ENCODE peak calls at places on chromosomes 7 and 10, in six cellular contexts. One of them, this sample, is unnamed.
A peak's percentile ranks its signal among the peaks of the same experiment; 100 is the strongest.

GRCh38 chr7:113629244-113629643 is 289.6 kb downstream of the PPP1R3A start:
- DNase-seq in IMR-90: peak; percentile 60
- DNase-seq in mesendoderm: no peak
- DNase-seq in astrocyte: no peak
- DNase-seq in GM23248: peak; percentile 14
- DNase-seq in fibroblast of lung: peak; percentile 1
- DNase-seq in this sample: peak; percentile 79

GRCh38 chr7:107076781-107077698 is 32.5 kb downstream of the PRKAR2B start:
- DNase-seq in GM23248: no peak
- DNase-seq in mesendoderm: no peak
- DNase-seq in fibroblast of lung: peak; percentile 25
- DNase-seq in IMR-90: no peak
- DNase-seq in astrocyte: peak; percentile 7
- DNase-seq in this sample: no peak

GRCh38 chr10:112435013-112435619 is 11.6 kb downstream of the ZDHHC6 start:
- DNase-seq in GM23248: peak; percentile 68
- DNase-seq in fibroblast of lung: peak; percentile 31
- DNase-seq in mesendoderm: peak; percentile 24
- DNase-seq in IMR-90: peak; percentile 60
- DNase-seq in astrocyte: peak; percentile 15
- DNase-seq in this sample: peak; percentile 3

GRCh38 chr7:111987115-111987826 is 218.9 kb downstream of the DOCK4 start:
- DNase-seq in GM23248: peak; percentile 70
- DNase-seq in IMR-90: peak; percentile 71
- DNase-seq in fibroblast of lung: peak; percentile 65
- DNase-seq in mesendoderm: peak; percentile 47
- DNase-seq in astrocyte: peak; percentile 59
- DNase-seq in this sample: peak; percentile 62

GRCh38 chr7:115133248-115133647 is 211.4 kb downstream of the MDFIC start:
- DNase-seq in GM23248: no peak
- DNase-seq in fibroblast of lung: no peak
- DNase-seq in mesendoderm: no peak
- DNase-seq in astrocyte: no peak
- DNase-seq in IMR-90: no peak
- DNase-seq in this sample: no peak

GRCh38 chr10:14604181-14605142 is 170.2 kb downstream of the FAM107B start:
- DNase-seq in astrocyte: peak; percentile 36
- DNase-seq in IMR-90: peak; percentile 70
- DNase-seq in mesendoderm: peak; percentile 62
- DNase-seq in fibroblast of lung: peak; percentile 67
- DNase-seq in GM23248: peak; percentile 90
- DNase-seq in this sample: peak; percentile 52

GRCh38 chr7:77427996-77428603 is 12.0 kb upstream of the GSAP start:
- DNase-seq in IMR-90: peak; percentile 78
- DNase-seq in GM23248: peak; percentile 62
- DNase-seq in astrocyte: peak; percentile 76
- DNase-seq in mesendoderm: peak; percentile 64
- DNase-seq in fibroblast of lung: peak; percentile 85
- DNase-seq in this sample: peak; percentile 63

GRCh38 chr7:155534691-155535090 is 11.7 kb downstream of the CNPY1 start:
- DNase-seq in astrocyte: no peak
- DNase-seq in fibroblast of lung: no peak
- DNase-seq in mesendoderm: no peak
- DNase-seq in GM23248: no peak
- DNase-seq in IMR-90: no peak
- DNase-seq in this sample: no peak

GRCh38 chr7:142438235-142438922 is 180.5 kb upstream of the PRSS58 start:
- DNase-seq in GM23248: peak; percentile 70
- DNase-seq in IMR-90: peak; percentile 64
- DNase-seq in astrocyte: peak; percentile 14
- DNase-seq in fibroblast of lung: peak; percentile 40
- DNase-seq in mesendoderm: peak; percentile 87
- DNase-seq in this sample: peak; percentile 37

GRCh38 chr7:129686063-129686462 is 74.5 kb downstream of the NRF1 start:
- DNase-seq in IMR-90: no peak
- DNase-seq in astrocyte: no peak
- DNase-seq in GM23248: no peak
- DNase-seq in mesendoderm: no peak
- DNase-seq in fibroblast of lung: no peak
- DNase-seq in this sample: no peak

GRCh38 chr7:19665399-19666008 is 43.3 kb downstream of the POLR1F start:
- DNase-seq in astrocyte: peak; percentile 13
- DNase-seq in mesendoderm: peak; percentile 34
- DNase-seq in IMR-90: peak; percentile 50
- DNase-seq in GM23248: peak; percentile 58
- DNase-seq in fibroblast of lung: peak; percentile 27
- DNase-seq in this sample: peak; percentile 11

GRCh38 chr10:22927661-22928403 is at the start of gene ARMC3:
- DNase-seq in IMR-90: no peak
- DNase-seq in fibroblast of lung: peak; percentile 52
- DNase-seq in mesendoderm: peak; percentile 92
- DNase-seq in GM23248: peak; percentile 76
- DNase-seq in astrocyte: peak; percentile 25
- DNase-seq in this sample: peak; percentile 45

GRCh38 chr10:97676770-97677581 is 10.1 kb downstream of the AVPI1 start:
- DNase-seq in IMR-90: peak; percentile 63
- DNase-seq in GM23248: peak; percentile 69
- DNase-seq in fibroblast of lung: peak; percentile 48
- DNase-seq in astrocyte: no peak
- DNase-seq in mesendoderm: peak; percentile 69
- DNase-seq in this sample: peak; percentile 52

GRCh38 chr10:62492012-62492869 is 118.1 kb downstream of the ZNF365 start:
- DNase-seq in astrocyte: peak; percentile 41
- DNase-seq in mesendoderm: peak; percentile 65
- DNase-seq in IMR-90: peak; percentile 25
- DNase-seq in GM23248: peak; percentile 50
- DNase-seq in fibroblast of lung: peak; percentile 44
- DNase-seq in this sample: peak; percentile 72

GRCh38 chr10:43076876-43077420 is at the start of gene RET:
- DNase-seq in mesendoderm: peak; percentile 50
- DNase-seq in GM23248: peak; percentile 30
- DNase-seq in IMR-90: no peak
- DNase-seq in astrocyte: no peak
- DNase-seq in fibroblast of lung: no peak
- DNase-seq in this sample: peak; percentile 40

GRCh38 chr10:31926765-31927596 is 1.6 kb downstream of the ARHGAP12 start:
- DNase-seq in GM23248: peak; percentile 59
- DNase-seq in astrocyte: no peak
- DNase-seq in IMR-90: no peak
- DNase-seq in mesendoderm: no peak
- DNase-seq in fibroblast of lung: no peak
- DNase-seq in this sample: peak; percentile 13

GRCh38 chr10:110505130-110505815 is 7.6 kb downstream of the DUSP5 start:
- DNase-seq in mesendoderm: no peak
- DNase-seq in IMR-90: no peak
- DNase-seq in astrocyte: no peak
- DNase-seq in GM23248: no peak
- DNase-seq in fibroblast of lung: no peak
- DNase-seq in this sample: no peak

GRCh38 chr10:124616836-124617130 is 127.4 kb downstream of the FAM53B start:
- DNase-seq in fibroblast of lung: no peak
- DNase-seq in astrocyte: no peak
- DNase-seq in mesendoderm: no peak
- DNase-seq in GM23248: no peak
- DNase-seq in IMR-90: no peak
- DNase-seq in this sample: no peak

GRCh38 chr10:113854757-113855626 is 531 bp downstream of the NHLRC2 start:
- DNase-seq in fibroblast of lung: peak; percentile 51
- DNase-seq in IMR-90: peak; percentile 28
- DNase-seq in astrocyte: peak; percentile 39
- DNase-seq in GM23248: peak; percentile 79
- DNase-seq in mesendoderm: peak; percentile 69
- DNase-seq in this sample: peak; percentile 31

GRCh38 chr10:132371641-132372081 is 25.3 kb upstream of the PWWP2B start:
- DNase-seq in fibroblast of lung: no peak
- DNase-seq in GM23248: peak; percentile 20
- DNase-seq in IMR-90: no peak
- DNase-seq in mesendoderm: no peak
- DNase-seq in astrocyte: no peak
- DNase-seq in this sample: no peak

GRCh38 chr10:115856580-115856979 is 416.4 kb downstream of the GFRA1 start:
- DNase-seq in fibroblast of lung: no peak
- DNase-seq in mesendoderm: peak; percentile 14
- DNase-seq in GM23248: no peak
- DNase-seq in IMR-90: no peak
- DNase-seq in astrocyte: no peak
- DNase-seq in this sample: peak; percentile 16

GRCh38 chr10:132631348-132631735 is 93.8 kb downstream of the INPP5A start:
- DNase-seq in GM23248: peak; percentile 49
- DNase-seq in mesendoderm: no peak
- DNase-seq in IMR-90: no peak
- DNase-seq in fibroblast of lung: peak; percentile 30
- DNase-seq in astrocyte: peak; percentile 16
- DNase-seq in this sample: no peak

GRCh38 chr7:127807829-127808228 is 155.8 kb downstream of the SND1 start:
- DNase-seq in IMR-90: no peak
- DNase-seq in GM23248: no peak
- DNase-seq in mesendoderm: no peak
- DNase-seq in fibroblast of lung: no peak
- DNase-seq in astrocyte: no peak
- DNase-seq in this sample: no peak

GRCh38 chr7:142412551-142413193 is 154.8 kb upstream of the PRSS58 start:
- DNase-seq in IMR-90: peak; percentile 73
- DNase-seq in fibroblast of lung: peak; percentile 66
- DNase-seq in astrocyte: peak; percentile 49
- DNase-seq in GM23248: peak; percentile 81
- DNase-seq in mesendoderm: peak; percentile 91
- DNase-seq in this sample: peak; percentile 61

GRCh38 chr10:33772370-33773331 is 438.2 kb upstream of the NRP1 start:
- DNase-seq in astrocyte: peak; percentile 42
- DNase-seq in fibroblast of lung: peak; percentile 54
- DNase-seq in GM23248: peak; percentile 11
- DNase-seq in mesendoderm: peak; percentile 42
- DNase-seq in IMR-90: no peak
- DNase-seq in this sample: no peak

GRCh38 chr7:141409219-141409618 is 142.0 kb upstream of the AGK start:
- DNase-seq in IMR-90: no peak
- DNase-seq in mesendoderm: no peak
- DNase-seq in fibroblast of lung: no peak
- DNase-seq in astrocyte: no peak
- DNase-seq in GM23248: no peak
- DNase-seq in this sample: no peak

GRCh38 chr10:33134011-33134751 is 176.2 kb upstream of the ITGB1 start:
- DNase-seq in mesendoderm: no peak
- DNase-seq in fibroblast of lung: peak; percentile 99
- DNase-seq in astrocyte: peak; percentile 98
- DNase-seq in GM23248: peak; percentile 95
- DNase-seq in IMR-90: peak; percentile 88
- DNase-seq in this sample: peak; percentile 100

GRCh38 chr7:54843961-54844360 is 85.0 kb upstream of the SEC61G start:
- DNase-seq in fibroblast of lung: no peak
- DNase-seq in IMR-90: no peak
- DNase-seq in astrocyte: no peak
- DNase-seq in mesendoderm: no peak
- DNase-seq in GM23248: no peak
- DNase-seq in this sample: peak; percentile 35
- H3K4me2 ChIP-seq in fibroblast of lung: no peak overlapping the region
- H3K4me2 ChIP-seq in IMR-90: no peak overlapping the region
- H3K4me2 ChIP-seq in astrocyte: no peak overlapping the region
- H3K4me2 ChIP-seq in mesendoderm: no peak overlapping the region
- H3K4me2 ChIP-seq in GM23248: no peak overlapping the region
- H3K4me2 ChIP-seq in this sample: no peak overlapping the region

GRCh38 chr10:3813267-3813666 is 28.3 kb upstream of the KLF6 start:
- DNase-seq in fibroblast of lung: no peak
- DNase-seq in astrocyte: no peak
- DNase-seq in IMR-90: no peak
- DNase-seq in mesendoderm: no peak
- DNase-seq in GM23248: peak; percentile 46
- DNase-seq in this sample: no peak

GRCh38 chr10:3808689-3809199 is 23.7 kb upstream of the KLF6 start:
- DNase-seq in fibroblast of lung: no peak
- DNase-seq in mesendoderm: no peak
- DNase-seq in GM23248: no peak
- DNase-seq in IMR-90: no peak
- DNase-seq in astrocyte: no peak
- DNase-seq in this sample: no peak

GRCh38 chr10:3812141-3812540 is 27.1 kb upstream of the KLF6 start:
- DNase-seq in GM23248: no peak
- DNase-seq in IMR-90: no peak
- DNase-seq in astrocyte: no peak
- DNase-seq in fibroblast of lung: no peak
- DNase-seq in mesendoderm: no peak
- DNase-seq in this sample: no peak

GRCh38 chr10:3813986-3814831 is 29.2 kb upstream of the KLF6 start:
- DNase-seq in mesendoderm: no peak
- DNase-seq in GM23248: peak; percentile 86
- DNase-seq in IMR-90: peak; percentile 35
- DNase-seq in astrocyte: peak; percentile 61
- DNase-seq in fibroblast of lung: peak; percentile 73
- DNase-seq in this sample: peak; percentile 21

GRCh38 chr10:3811331-3811870 is 26.4 kb upstream of the KLF6 start:
- DNase-seq in IMR-90: peak; percentile 71
- DNase-seq in GM23248: peak; percentile 73
- DNase-seq in mesendoderm: no peak
- DNase-seq in astrocyte: peak; percentile 82
- DNase-seq in fibroblast of lung: peak; percentile 85
- DNase-seq in this sample: peak; percentile 98
- H3K9ac ChIP-seq in IMR-90: peak overlapping the region; percentile 74
- H3K9ac ChIP-seq in GM23248: peak overlapping the region; percentile 73
- H3K9ac ChIP-seq in mesendoderm: no peak overlapping the region
- H3K9ac ChIP-seq in astrocyte: peak overlapping the region; percentile 77
- H3K9ac ChIP-seq in fibroblast of lung: no peak overlapping the region
- H3K9ac ChIP-seq in this sample: peak overlapping the region; percentile 97

GRCh38 chr10:28367419-28367818 is 64.6 kb upstream of the MPP7 start:
- DNase-seq in mesendoderm: no peak
- DNase-seq in astrocyte: no peak
- DNase-seq in fibroblast of lung: no peak
- DNase-seq in IMR-90: no peak
- DNase-seq in GM23248: no peak
- DNase-seq in this sample: no peak

GRCh38 chr10:28366943-28367342 is 64.1 kb upstream of the MPP7 start:
- DNase-seq in mesendoderm: peak; percentile 58
- DNase-seq in astrocyte: no peak
- DNase-seq in fibroblast of lung: no peak
- DNase-seq in GM23248: no peak
- DNase-seq in IMR-90: no peak
- DNase-seq in this sample: no peak

GRCh38 chr10:28365840-28366239 is 63.0 kb upstream of the MPP7 start:
- DNase-seq in IMR-90: no peak
- DNase-seq in fibroblast of lung: no peak
- DNase-seq in astrocyte: no peak
- DNase-seq in mesendoderm: no peak
- DNase-seq in GM23248: no peak
- DNase-seq in this sample: no peak

GRCh38 chr10:28370107-28370835 is 67.4 kb upstream of the MPP7 start:
- DNase-seq in mesendoderm: no peak
- DNase-seq in IMR-90: no peak
- DNase-seq in astrocyte: no peak
- DNase-seq in fibroblast of lung: no peak
- DNase-seq in GM23248: no peak
- DNase-seq in this sample: no peak

GRCh38 chr10:28367865-28368541 is 65.1 kb upstream of the MPP7 start:
- DNase-seq in mesendoderm: no peak
- DNase-seq in IMR-90: no peak
- DNase-seq in fibroblast of lung: peak; percentile 11
- DNase-seq in astrocyte: no peak
- DNase-seq in GM23248: no peak
- DNase-seq in this sample: no peak
- H3K27ac ChIP-seq in mesendoderm: no peak overlapping the region
- H3K27ac ChIP-seq in IMR-90: no peak overlapping the region
- H3K27ac ChIP-seq in fibroblast of lung: no peak overlapping the region
- H3K27ac ChIP-seq in astrocyte: no peak overlapping the region
- H3K27ac ChIP-seq in GM23248: no peak overlapping the region
- H3K27ac ChIP-seq in this sample: no peak overlapping the region

GRCh38 chr10:91220954-91221696 is 662 bp downstream of the PCGF5 start:
- DNase-seq in IMR-90: peak; percentile 19
- DNase-seq in GM23248: peak; percentile 53
- DNase-seq in mesendoderm: peak; percentile 34
- DNase-seq in astrocyte: peak; percentile 10
- DNase-seq in fibroblast of lung: peak; percentile 9
- DNase-seq in this sample: peak; percentile 39
- H3K4me2 ChIP-seq in IMR-90: peak overlapping the region; percentile 100
- H3K4me2 ChIP-seq in GM23248: peak overlapping the region; percentile 79
- H3K4me2 ChIP-seq in mesendoderm: peak overlapping the region; percentile 66
- H3K4me2 ChIP-seq in astrocyte: peak overlapping the region; percentile 99
- H3K4me2 ChIP-seq in fibroblast of lung: peak overlapping the region; percentile 71
- H3K4me2 ChIP-seq in this sample: peak overlapping the region; percentile 95